ENCODE peak calls at places on chromosome 1, in four cellular contexts. R is prostate gland; O is stimulated activated CD8-positive, alpha-beta memory T cell treated with anti-CD3 and anti-CD28 coated beads, Interleukin-2, amount 100 ng/mL, for 48 hours; W is activated CD4-positive, alpha-beta memory T cell treated with anti-CD3 and anti-CD28 coated beads for 36 hours. F is an unnamed sample.

GRCh38 chr1:198598796-198599321 is 40.0 kb upstream of the PTPRC start:
- DNase-seq in R (no peak), O (no peak), W (peak), F (no peak)

GRCh38 chr1:37691497-37692077 is 729 bp upstream of the CDCA8 start:
- DNase-seq in R (peak), O (peak), W (peak), F (peak)

GRCh38 chr1:9589719-9590157 is 1.0 kb downstream of the TMEM201 start:
- DNase-seq in R (no peak), O (no peak), W (no peak), F (no peak)

GRCh38 chr1:40774266-40774998 is 9.2 kb upstream of the KCNQ4 start:
- DNase-seq in R (peak), O (peak), W (peak), F (peak)

GRCh38 chr1:23459338-23459757 is 24.6 kb downstream of the ASAP3 start:
- DNase-seq in R (no peak), O (no peak), W (no peak), F (no peak)

GRCh38 chr1:94125551-94126514 is 4.9 kb upstream of the ABCA4 start:
- DNase-seq in R (no peak), O (no peak), W (no peak), F (no peak)

GRCh38 chr1:36182734-36183133 is 26.8 kb downstream of the MAP7D1 start:
- DNase-seq in R (no peak), O (no peak), W (no peak), F (no peak)

GRCh38 chr1:70084314-70084915 is 121.0 kb downstream of the LRRC40 start:
- DNase-seq in R (no peak), O (no peak), W (no peak), F (peak)

GRCh38 chr1:198686069-198686728 is 47.4 kb downstream of the PTPRC start:
- DNase-seq in R (no peak), O (no peak), W (no peak), F (peak)

GRCh38 chr1:204623894-204624361 is 61.6 kb downstream of the LRRN2 start:
- DNase-seq in R (no peak), O (no peak), W (peak), F (no peak)

GRCh38 chr1:149888999-149889289 is 10.4 kb upstream of the BOLA1 start:
- DNase-seq in R (peak), O (no peak), W (no peak), F (peak)

GRCh38 chr1:159877695-159878444 is 15.4 kb upstream of the VSIG8 start:
- DNase-seq in R (no peak), O (no peak), W (no peak), F (no peak)

GRCh38 chr1:223665592-223666312 is at the start of gene CAPN8:
- DNase-seq in R (peak), O (no peak), W (no peak), F (no peak)

GRCh38 chr1:201761871-201762270 is 67.1 kb upstream of the IPO9 start:
- DNase-seq in R (no peak), O (no peak), W (no peak), F (no peak)

GRCh38 chr1:77664923-77665516 is 17.4 kb downstream of the ZZZ3 start:
- DNase-seq in R (no peak), O (no peak), W (no peak), F (no peak)

GRCh38 chr1:183274836-183275235 is 88.8 kb downstream of the LAMC2 start:
- DNase-seq in R (no peak), O (no peak), W (no peak), F (no peak)

GRCh38 chr1:15186846-15187151 is 33.3 kb downstream of the TMEM51 start:
- DNase-seq in R (no peak), O (no peak), W (no peak), F (no peak)

GRCh38 chr1:96559707-96560588 is 161.6 kb upstream of the PTBP2 start:
- DNase-seq in R (no peak), O (no peak), W (no peak), F (peak)

GRCh38 chr1:25614466-25615171 is 2.0 kb upstream of the MAN1C1 start:
- DNase-seq in R (no peak), O (no peak), W (no peak), F (no peak)

GRCh38 chr1:229114781-229115417 is 156.0 kb upstream of the RAB4A start:
- DNase-seq in R (no peak), O (no peak), W (no peak), F (peak)